ENCODE peak calls at places on chromosomes 4 and X, in ten cellular contexts. N is NCI-H187; Z is tibial nerve; H is NCI-H82; A is SK-N-SH; J is effector CD4-positive, alpha-beta T cell; C is amniotic stem cell; L is kidney tubule cell; B is NCI-H1436; W is HT1080. R is an unnamed sample.

GRCh38 chrX:31854716-31855115 is 782.9 kb upstream of the FTHL17 start:
- DNase-seq in N (no peak), Z (no peak), H (no peak), A (no peak), J (no peak), C (no peak), L (no peak), B (no peak), W (no peak), R (no peak)

GRCh38 chr4:84051728-84052127 is 447.4 kb downstream of the NKX6-1 start:
- DNase-seq in N (no peak), Z (no peak), H (no peak), A (no peak), J (no peak), C (no peak), L (no peak), B (no peak), W (no peak), R (no peak)

GRCh38 chr4:130478406-130478805 is 1382.5 kb downstream of the C4orf33 start:
- DNase-seq in N (no peak), Z (no peak), H (no peak), A (no peak), J (no peak), C (no peak), L (peak), B (no peak), W (peak), R (peak)

GRCh38 chrX:20181563-20182329 is 40.1 kb upstream of the EIF1AX start:
- DNase-seq in N (no peak), Z (no peak), H (no peak), A (no peak), J (no peak), C (no peak), L (no peak), B (no peak), W (no peak), R (no peak)

GRCh38 chr4:119028296-119028695 is 107.3 kb upstream of the MYOZ2 start:
- DNase-seq in N (no peak), Z (no peak), H (no peak), A (no peak), J (no peak), C (no peak), L (no peak), B (no peak), W (no peak), R (no peak)

GRCh38 chr4:99356992-99357391 is 4.4 kb upstream of the ADH1C start:
- DNase-seq in N (no peak), Z (no peak), H (no peak), A (no peak), J (no peak), C (no peak), L (no peak), B (no peak), W (no peak), R (no peak)

GRCh38 chr4:87103691-87104187 is 116.7 kb downstream of the KLHL8 start:
- DNase-seq in N (no peak), Z (no peak), H (no peak), A (no peak), J (peak), C (peak), L (peak), B (no peak), W (peak), R (peak)

GRCh38 chr4:17493629-17494028 is 18.3 kb downstream of the QDPR start:
- DNase-seq in N (no peak), Z (no peak), H (no peak), A (peak), J (no peak), C (no peak), L (no peak), B (no peak), W (no peak), R (no peak)

GRCh38 chr4:166724369-166724768 is 509.9 kb downstream of the SPOCK3 start:
- DNase-seq in N (no peak), Z (no peak), H (no peak), A (no peak), J (no peak), C (no peak), L (peak), B (no peak), W (no peak), R (peak)

GRCh38 chr4:48766393-48766792 is 13.7 kb downstream of the FRYL start:
- DNase-seq in N (no peak), Z (no peak), H (no peak), A (no peak), J (no peak), C (no peak), L (no peak), B (no peak), W (no peak), R (no peak)

GRCh38 chr4:113468165-113469022 is 293.1 kb downstream of the CAMK2D start:
- DNase-seq in N (no peak), Z (peak), H (no peak), A (peak), J (no peak), C (peak), L (peak), B (no peak), W (peak), R (peak)

GRCh38 chr4:123418486-123418931 is 21.9 kb downstream of the SPRY1 start:
- DNase-seq in N (peak), Z (no peak), H (no peak), A (no peak), J (no peak), C (peak), L (peak), B (peak), W (peak), R (peak)

GRCh38 chr4:173073939-173074500 is 94.6 kb upstream of the GALNT7 start:
- DNase-seq in N (no peak), Z (no peak), H (no peak), A (no peak), J (no peak), C (no peak), L (no peak), B (no peak), W (no peak), R (no peak)

GRCh38 chr4:187188118-187188517 is 464.5 kb upstream of the FAT1 start:
- DNase-seq in N (no peak), Z (no peak), H (no peak), A (no peak), J (no peak), C (no peak), L (no peak), B (no peak), W (no peak), R (no peak)

GRCh38 chr4:164935363-164935762 is 42.1 kb downstream of the TRIM61 start:
- DNase-seq in N (no peak), Z (no peak), H (peak), A (peak), J (no peak), C (no peak), L (no peak), B (peak), W (peak), R (no peak)

GRCh38 chr4:92634891-92635290 is 331.1 kb downstream of the GRID2 start:
- DNase-seq in N (no peak), Z (no peak), H (peak), A (no peak), J (no peak), C (no peak), L (no peak), B (no peak), W (no peak), R (no peak)

GRCh38 chr4:56465599-56466295 is 1.7 kb upstream of the SRP72 start:
- DNase-seq in N (no peak), Z (no peak), H (peak), A (no peak), J (no peak), C (no peak), L (peak), B (no peak), W (peak), R (peak)

GRCh38 chr4:5203309-5203708 is 152.0 kb downstream of the STK32B start:
- DNase-seq in N (no peak), Z (no peak), H (no peak), A (no peak), J (no peak), C (no peak), L (no peak), B (no peak), W (peak), R (no peak)

GRCh38 chrX:9873952-9874351 is 87.7 kb downstream of the SHROOM2 start:
- DNase-seq in N (peak), Z (no peak), H (peak), A (peak), J (peak), C (no peak), L (peak), B (no peak), W (peak), R (no peak)

GRCh38 chr4:153143527-153144348 is 60.5 kb upstream of the TRIM2 start:
- DNase-seq in N (peak), Z (no peak), H (peak), A (peak), J (no peak), C (no peak), L (peak), B (peak), W (peak), R (peak)

GRCh38 chr4:83356899-83357661 is 22.4 kb upstream of the HPSE start:
- DNase-seq in N (no peak), Z (no peak), H (no peak), A (no peak), J (no peak), C (peak), L (peak), B (no peak), W (peak), R (peak)

GRCh38 chrX:109827772-109828171 is 94.7 kb upstream of the ACSL4 start:
- DNase-seq in N (no peak), Z (no peak), H (no peak), A (no peak), J (no peak), C (no peak), L (no peak), B (no peak), W (no peak), R (no peak)

GRCh38 chr4:149110499-149110898 is 668.3 kb upstream of the NR3C2 start:
- DNase-seq in N (no peak), Z (no peak), H (no peak), A (no peak), J (no peak), C (no peak), L (peak), B (no peak), W (no peak), R (no peak)

GRCh38 chr4:77104405-77105292 is 28.9 kb upstream of the CCNI start:
- DNase-seq in N (peak), Z (peak), H (peak), A (no peak), J (no peak), C (no peak), L (peak), B (peak), W (no peak), R (peak)

GRCh38 chr4:121900132-121900983 is 30.1 kb upstream of the BBS7 start:
- DNase-seq in N (no peak), Z (no peak), H (peak), A (peak), J (peak), C (peak), L (peak), B (peak), W (peak), R (peak)

GRCh38 chr4:8046925-8047541 is 107.4 kb upstream of the AFAP1 start:
- DNase-seq in N (no peak), Z (no peak), H (no peak), A (no peak), J (peak), C (no peak), L (no peak), B (no peak), W (peak), R (no peak)

GRCh38 chrX:118807151-118808017 is 16.2 kb upstream of the ZCCHC12 start:
- DNase-seq in N (no peak), Z (no peak), H (peak), A (peak), J (peak), C (peak), L (peak), B (peak), W (peak), R (peak)

GRCh38 chr4:140609548-140610425 is 41.0 kb upstream of the UCP1 start:
- DNase-seq in N (peak), Z (no peak), H (peak), A (peak), J (no peak), C (peak), L (peak), B (peak), W (peak), R (peak)

GRCh38 chr4:183905593-183906485 is 732 bp downstream of the STOX2 start:
- DNase-seq in N (no peak), Z (no peak), H (peak), A (peak), J (no peak), C (peak), L (peak), B (no peak), W (no peak), R (peak)

GRCh38 chr4:105495667-105496066 is 21.8 kb upstream of the PPA2 start:
- DNase-seq in N (no peak), Z (no peak), H (no peak), A (no peak), J (no peak), C (no peak), L (no peak), B (no peak), W (no peak), R (peak)

GRCh38 chrX:49197543-49198087 is 2.4 kb downstream of the SYP start:
- DNase-seq in N (no peak), Z (no peak), H (peak), A (no peak), J (no peak), C (no peak), L (no peak), B (no peak), W (no peak), R (no peak)

GRCh38 chrX:40952855-40953254 is 132.4 kb upstream of the USP9X start:
- DNase-seq in N (no peak), Z (no peak), H (no peak), A (no peak), J (no peak), C (no peak), L (peak), B (no peak), W (peak), R (no peak)

GRCh38 chrX:6299724-6300123 is 71.1 kb upstream of the NLGN4X start:
- DNase-seq in N (no peak), Z (no peak), H (no peak), A (no peak), J (no peak), C (no peak), L (no peak), B (no peak), W (no peak), R (no peak)

GRCh38 chr4:152983774-152984411 is 47.8 kb downstream of the FHDC1 start:
- DNase-seq in N (no peak), Z (no peak), H (no peak), A (no peak), J (no peak), C (no peak), L (peak), B (no peak), W (peak), R (peak)

GRCh38 chrX:123607806-123608205 is 125.0 kb downstream of the THOC2 start:
- DNase-seq in N (no peak), Z (no peak), H (no peak), A (no peak), J (no peak), C (no peak), L (no peak), B (no peak), W (no peak), R (no peak)

GRCh38 chrX:48890934-48891401 is 6.6 kb downstream of the TIMM17B start:
- DNase-seq in N (no peak), Z (no peak), H (peak), A (peak), J (no peak), C (no peak), L (no peak), B (no peak), W (no peak), R (no peak)

R was measured in mammary epithelial cell.